ENCODE peak calls at places on chromosome 15, in ten cellular contexts. T is NAMALWA, P is T-helper 2 cell, Q is NCI-H2081, H is brain microvascular endothelial cell, M is NCI-H82, O is HS-5, A is NCI-H460, N is activated T-cell treated with anti-CD3 and anti-CD28 coated beads for 1 hour, E is DMS153. Y is an unnamed sample.

GRCh38 chr15:59741274-59741906 is 52.3 kb upstream of the BNIP2 start:
- DNase-seq in T (peak; percentile 39), P (no peak), N (no peak), M (peak; percentile 90), O (no peak), Q (peak; percentile 64), H (peak; percentile 4), A (peak; percentile 17), E (peak; percentile 87), Y (no peak)

GRCh38 chr15:91572110-91572509 is 281.4 kb upstream of the SLCO3A1 start:
- DNase-seq in A (no peak), Q (peak; percentile 97), E (peak; percentile 98), P (no peak), M (peak; percentile 47), O (no peak), H (peak; percentile 12), T (no peak), N (no peak), Y (no peak)

GRCh38 chr15:84983299-84983698 is 1.6 kb downstream of the PDE8A start:
- DNase-seq in N (no peak), A (no peak), Q (no peak), M (no peak), T (peak; percentile 42), E (no peak), P (no peak), H (no peak), O (no peak), Y (no peak)

GRCh38 chr15:68608206-68608843 is 29.5 kb downstream of the CORO2B start:
- DNase-seq in T (no peak), P (no peak), N (no peak), O (no peak), M (no peak), H (no peak), Q (no peak), A (no peak), E (no peak), Y (peak; percentile 64)

GRCh38 chr15:75153084-75153483 is 48.6 kb upstream of the C15orf39 start:
- DNase-seq in M (peak; percentile 52), O (no peak), E (no peak), H (peak; percentile 28), T (peak; percentile 71), Q (no peak), N (no peak), P (no peak), A (peak; percentile 20), Y (peak; percentile 9)

GRCh38 chr15:59022188-59022587 is 34.7 kb downstream of the RNF111 start:
- DNase-seq in P (no peak), Q (no peak), O (no peak), N (no peak), M (no peak), E (no peak), H (no peak), A (no peak), T (no peak), Y (no peak)

GRCh38 chr15:68411276-68411675 is 20.7 kb downstream of the ITGA11 start:
- DNase-seq in H (no peak), Q (no peak), O (no peak), N (no peak), M (peak; percentile 54), A (no peak), E (no peak), T (no peak), P (no peak), Y (no peak)

GRCh38 chr15:41967506-41968206 is 4.7 kb downstream of the EHD4 start:
- DNase-seq in O (no peak), Q (no peak), H (peak; percentile 23), P (no peak), E (no peak), N (no peak), M (peak; percentile 62), A (no peak), T (peak; percentile 79), Y (no peak)

GRCh38 chr15:39213385-39213840 is 367.5 kb upstream of the THBS1 start:
- DNase-seq in E (no peak), P (no peak), O (peak; percentile 93), A (peak; percentile 51), N (no peak), M (no peak), H (peak; percentile 98), T (no peak), Q (no peak), Y (no peak)

GRCh38 chr15:73075151-73075859 is 23.0 kb downstream of the NEO1 start:
- DNase-seq in M (no peak), H (no peak), A (no peak), E (no peak), Q (no peak), T (no peak), O (no peak), P (no peak), N (no peak), Y (peak; percentile 10)

GRCh38 chr15:79007066-79007465 is 62.2 kb upstream of the CTSH start:
- DNase-seq in E (no peak), N (no peak), O (no peak), P (no peak), T (peak; percentile 74), Q (no peak), H (peak; percentile 44), M (peak; percentile 78), A (peak; percentile 49), Y (no peak)

GRCh38 chr15:70569139-70569717 is 194.1 kb downstream of the UACA start:
- DNase-seq in H (peak; percentile 42), E (no peak), Q (no peak), O (no peak), P (no peak), N (no peak), A (peak; percentile 46), T (peak; percentile 15), M (peak; percentile 41), Y (peak; percentile 26)

GRCh38 chr15:63612300-63612699 is 15.1 kb downstream of the FBXL22 start:
- DNase-seq in H (no peak), E (no peak), Q (no peak), O (no peak), N (no peak), P (no peak), M (peak; percentile 13), A (no peak), T (no peak), Y (no peak)

GRCh38 chr15:80502782-80503181 is 98.6 kb downstream of the ARNT2 start:
- DNase-seq in Q (no peak), P (no peak), H (no peak), O (no peak), T (no peak), E (no peak), M (no peak), A (no peak), N (no peak), Y (no peak)

GRCh38 chr15:42800731-42801474 is 64.0 kb upstream of the CDAN1 start:
- DNase-seq in H (no peak), P (no peak), E (no peak), O (no peak), Q (no peak), M (peak; percentile 12), N (no peak), A (no peak), T (peak; percentile 24), Y (no peak)

GRCh38 chr15:60392986-60393811 is 4.6 kb downstream of the ANXA2 start:
- DNase-seq in O (peak; percentile 97), E (peak; percentile 72), A (peak; percentile 96), M (no peak), H (peak; percentile 96), T (no peak), N (no peak), Q (peak; percentile 54), P (no peak), Y (no peak)

GRCh38 chr15:45113380-45113990 is 487 bp downstream of the DUOX2 start:
- DNase-seq in Q (no peak), P (no peak), A (no peak), T (no peak), H (no peak), E (no peak), O (no peak), M (no peak), N (no peak), Y (no peak)

GRCh38 chr15:64552281-64552948 is 92.0 kb downstream of the ZNF609 start:
- DNase-seq in P (no peak), M (no peak), N (no peak), Q (no peak), T (no peak), A (no peak), H (no peak), O (no peak), E (no peak), Y (no peak)

GRCh38 chr15:82051664-82052063 is 5.8 kb upstream of the MEX3B start:
- DNase-seq in T (no peak), M (no peak), E (no peak), O (no peak), A (no peak), H (peak; percentile 22), N (no peak), P (no peak), Q (no peak), Y (peak; percentile 1)

GRCh38 chr15:92922405-92923002 is 22.4 kb downstream of the CHD2 start:
- DNase-seq in N (no peak), O (no peak), Q (no peak), T (no peak), A (no peak), P (no peak), H (no peak), E (no peak), M (no peak), Y (no peak)

GRCh38 chr15:66901336-66902100 is 163.9 kb upstream of the SMAD3 start:
- DNase-seq in Q (no peak), P (no peak), N (no peak), T (no peak), H (no peak), O (no peak), A (peak; percentile 93), E (no peak), M (no peak), Y (no peak)

GRCh38 chr15:50865515-50866370 is 42.7 kb upstream of the AP4E1 start:
- DNase-seq in N (no peak), Q (no peak), O (no peak), E (no peak), P (no peak), M (peak; percentile 48), T (no peak), H (no peak), A (no peak), Y (no peak)

GRCh38 chr15:31214158-31214863 is 112.3 kb upstream of the KLF13 start:
- DNase-seq in H (no peak), T (peak; percentile 51), P (no peak), O (no peak), A (no peak), Q (no peak), E (no peak), M (peak; percentile 36), N (no peak), Y (no peak)

GRCh38 chr15:42102646-42103235 is 8.4 kb upstream of the PLA2G4D start:
- DNase-seq in N (no peak), A (no peak), P (no peak), T (no peak), H (no peak), E (no peak), Q (no peak), O (peak; percentile 42), M (no peak), Y (no peak)

GRCh38 chr15:41550066-41550805 is 6.2 kb upstream of the RPAP1 start:
- DNase-seq in M (no peak), H (no peak), P (no peak), E (no peak), T (no peak), Q (no peak), O (no peak), N (no peak), A (no peak), Y (no peak)

GRCh38 chr15:60907233-60907947 is 321.7 kb downstream of the RORA start:
- DNase-seq in M (no peak), T (no peak), H (no peak), A (no peak), O (no peak), E (no peak), P (no peak), N (no peak), Q (no peak), Y (no peak)

GRCh38 chr15:78208887-78209645 is 25.3 kb downstream of the ACSBG1 start:
- DNase-seq in E (no peak), N (no peak), A (no peak), H (no peak), M (no peak), Q (no peak), P (no peak), T (no peak), O (no peak), Y (no peak)

GRCh38 chr15:65385868-65386253 is 8.1 kb upstream of the IGDCC3 start:
- DNase-seq in T (no peak), Q (no peak), H (no peak), O (no peak), P (no peak), E (no peak), A (no peak), N (no peak), M (no peak), Y (no peak)

Y was measured in anterior cingulate cortex.